ENCODE peak calls at places on chromosomes 3 and 15, in seven cellular contexts. One of them, this sample, is unnamed.

GRCh38 chr3:183907911-183908331 is 23.2 kb upstream of the PARL start:
- DNase-seq in adrenal gland: no peak
- DNase-seq in fibroblast of lung: no peak
- DNase-seq in MM.1S: no peak
- DNase-seq in mammary epithelial cell: no peak
- DNase-seq in sigmoid colon: no peak
- DNase-seq in spleen: no peak
- DNase-seq in this sample: no peak

GRCh38 chr3:104523136-104523535 is 843.6 kb upstream of the ALCAM start:
- DNase-seq in adrenal gland: no peak
- DNase-seq in fibroblast of lung: peak; percentile 4
- DNase-seq in MM.1S: peak; percentile 73
- DNase-seq in mammary epithelial cell: no peak
- DNase-seq in sigmoid colon: no peak
- DNase-seq in spleen: no peak
- DNase-seq in this sample: no peak

GRCh38 chr3:52704611-52705437 is 767 bp downstream of the GLT8D1 start:
- DNase-seq in adrenal gland: peak; percentile 57
- DNase-seq in fibroblast of lung: peak; percentile 48
- DNase-seq in MM.1S: peak; percentile 50
- DNase-seq in mammary epithelial cell: peak; percentile 36
- DNase-seq in sigmoid colon: no peak
- DNase-seq in spleen: no peak
- DNase-seq in this sample: no peak

GRCh38 chr3:66808891-66809578 is 189.1 kb upstream of the KBTBD8 start:
- DNase-seq in adrenal gland: peak; percentile 35
- DNase-seq in fibroblast of lung: no peak
- DNase-seq in MM.1S: no peak
- DNase-seq in mammary epithelial cell: no peak
- DNase-seq in sigmoid colon: no peak
- DNase-seq in spleen: no peak
- DNase-seq in this sample: no peak

GRCh38 chr3:13401149-13401548 is 19.0 kb downstream of the NUP210 start:
- DNase-seq in adrenal gland: no peak
- DNase-seq in fibroblast of lung: no peak
- DNase-seq in MM.1S: no peak
- DNase-seq in mammary epithelial cell: no peak
- DNase-seq in sigmoid colon: no peak
- DNase-seq in spleen: no peak
- DNase-seq in this sample: no peak

GRCh38 chr3:193292386-193292785 is 51.4 kb downstream of the PLAAT1 start:
- DNase-seq in adrenal gland: no peak
- DNase-seq in fibroblast of lung: peak; percentile 89
- DNase-seq in MM.1S: no peak
- DNase-seq in mammary epithelial cell: peak; percentile 9
- DNase-seq in sigmoid colon: no peak
- DNase-seq in spleen: no peak
- DNase-seq in this sample: no peak

GRCh38 chr3:159830523-159831151 is 158.0 kb upstream of the IL12A start:
- DNase-seq in adrenal gland: no peak
- DNase-seq in fibroblast of lung: peak; percentile 58
- DNase-seq in MM.1S: no peak
- DNase-seq in mammary epithelial cell: peak; percentile 81
- DNase-seq in sigmoid colon: no peak
- DNase-seq in spleen: no peak
- DNase-seq in this sample: no peak

GRCh38 chr3:182303169-182303568 is 490.1 kb upstream of the ATP11B start:
- DNase-seq in adrenal gland: no peak
- DNase-seq in fibroblast of lung: no peak
- DNase-seq in MM.1S: no peak
- DNase-seq in mammary epithelial cell: peak; percentile 16
- DNase-seq in sigmoid colon: no peak
- DNase-seq in spleen: no peak
- DNase-seq in this sample: no peak

GRCh38 chr3:7346364-7346763 is 485.4 kb downstream of the GRM7 start:
- DNase-seq in adrenal gland: no peak
- DNase-seq in fibroblast of lung: no peak
- DNase-seq in MM.1S: no peak
- DNase-seq in mammary epithelial cell: no peak
- DNase-seq in sigmoid colon: no peak
- DNase-seq in spleen: no peak
- DNase-seq in this sample: no peak

GRCh38 chr15:31317980-31318342 is 8.7 kb upstream of the KLF13 start:
- DNase-seq in adrenal gland: no peak
- DNase-seq in fibroblast of lung: no peak
- DNase-seq in MM.1S: no peak
- DNase-seq in mammary epithelial cell: no peak
- DNase-seq in sigmoid colon: no peak
- DNase-seq in spleen: no peak
- DNase-seq in this sample: no peak

GRCh38 chr3:31178467-31178866 is 284.0 kb upstream of the GADL1 start:
- DNase-seq in adrenal gland: no peak
- DNase-seq in fibroblast of lung: no peak
- DNase-seq in MM.1S: no peak
- DNase-seq in mammary epithelial cell: no peak
- DNase-seq in sigmoid colon: no peak
- DNase-seq in spleen: no peak
- DNase-seq in this sample: no peak
- H3K4me1 ChIP-seq in adrenal gland: no peaks in the 10 kb centered on the region
- H3K4me1 ChIP-seq in fibroblast of lung: no peaks in the 10 kb centered on the region
- H3K4me1 ChIP-seq in MM.1S: no peaks in the 10 kb centered on the region
- H3K4me1 ChIP-seq in mammary epithelial cell: no peaks in the 10 kb centered on the region
- H3K4me1 ChIP-seq in sigmoid colon: no peaks in the 10 kb centered on the region
- H3K4me1 ChIP-seq in spleen: peaks cover 6% of the 10 kb centered on the region
- H3K4me1 ChIP-seq in this sample: no peaks in the 10 kb centered on the region

GRCh38 chr3:39118079-39118478 is 10.6 kb downstream of the TTC21A start:
- DNase-seq in adrenal gland: no peak
- DNase-seq in fibroblast of lung: no peak
- DNase-seq in MM.1S: no peak
- DNase-seq in mammary epithelial cell: no peak
- DNase-seq in sigmoid colon: no peak
- DNase-seq in spleen: peak; percentile 24
- DNase-seq in this sample: no peak
- H3K27me3 ChIP-seq in adrenal gland: no peaks in the 10 kb centered on the region
- H3K27me3 ChIP-seq in fibroblast of lung: no peaks in the 10 kb centered on the region
- H3K27me3 ChIP-seq in MM.1S: no peaks in the 10 kb centered on the region
- H3K27me3 ChIP-seq in mammary epithelial cell: no peaks in the 10 kb centered on the region
- H3K27me3 ChIP-seq in sigmoid colon: no peaks in the 10 kb centered on the region
- H3K27me3 ChIP-seq in spleen: no peaks in the 10 kb centered on the region
- H3K27me3 ChIP-seq in this sample: no peaks in the 10 kb centered on the region

GRCh38 chr3:170154569-170155143 is 26.9 kb downstream of the PHC3 start:
- DNase-seq in adrenal gland: no peak
- DNase-seq in fibroblast of lung: no peak
- DNase-seq in MM.1S: peak; percentile 77
- DNase-seq in mammary epithelial cell: no peak
- DNase-seq in sigmoid colon: no peak
- DNase-seq in spleen: no peak
- DNase-seq in this sample: no peak

GRCh38 chr3:170159459-170159858 is 22.1 kb downstream of the PHC3 start:
- DNase-seq in adrenal gland: no peak
- DNase-seq in fibroblast of lung: no peak
- DNase-seq in MM.1S: peak; percentile 78
- DNase-seq in mammary epithelial cell: no peak
- DNase-seq in sigmoid colon: no peak
- DNase-seq in spleen: no peak
- DNase-seq in this sample: no peak

GRCh38 chr3:170154084-170154483 is 27.4 kb downstream of the PHC3 start:
- DNase-seq in adrenal gland: no peak
- DNase-seq in fibroblast of lung: peak; percentile 43
- DNase-seq in MM.1S: no peak
- DNase-seq in mammary epithelial cell: no peak
- DNase-seq in sigmoid colon: no peak
- DNase-seq in spleen: no peak
- DNase-seq in this sample: no peak

GRCh38 chr3:170159933-170160332 is 21.6 kb downstream of the PHC3 start:
- DNase-seq in adrenal gland: no peak
- DNase-seq in fibroblast of lung: no peak
- DNase-seq in MM.1S: no peak
- DNase-seq in mammary epithelial cell: no peak
- DNase-seq in sigmoid colon: no peak
- DNase-seq in spleen: no peak
- DNase-seq in this sample: no peak

GRCh38 chr3:170155604-170156003 is 25.9 kb downstream of the PHC3 start:
- DNase-seq in adrenal gland: no peak
- DNase-seq in fibroblast of lung: no peak
- DNase-seq in MM.1S: no peak
- DNase-seq in mammary epithelial cell: no peak
- DNase-seq in sigmoid colon: no peak
- DNase-seq in spleen: no peak
- DNase-seq in this sample: no peak
- H3K4me3 ChIP-seq in adrenal gland: no peak overlapping the region
- H3K4me3 ChIP-seq in fibroblast of lung: no peak overlapping the region
- H3K4me3 ChIP-seq in MM.1S: peak overlapping the region; percentile 32
- H3K4me3 ChIP-seq in mammary epithelial cell: no peak overlapping the region
- H3K4me3 ChIP-seq in sigmoid colon: no peak overlapping the region
- H3K4me3 ChIP-seq in spleen: no peak overlapping the region
- H3K4me3 ChIP-seq in this sample: no peak overlapping the region

DNA sequence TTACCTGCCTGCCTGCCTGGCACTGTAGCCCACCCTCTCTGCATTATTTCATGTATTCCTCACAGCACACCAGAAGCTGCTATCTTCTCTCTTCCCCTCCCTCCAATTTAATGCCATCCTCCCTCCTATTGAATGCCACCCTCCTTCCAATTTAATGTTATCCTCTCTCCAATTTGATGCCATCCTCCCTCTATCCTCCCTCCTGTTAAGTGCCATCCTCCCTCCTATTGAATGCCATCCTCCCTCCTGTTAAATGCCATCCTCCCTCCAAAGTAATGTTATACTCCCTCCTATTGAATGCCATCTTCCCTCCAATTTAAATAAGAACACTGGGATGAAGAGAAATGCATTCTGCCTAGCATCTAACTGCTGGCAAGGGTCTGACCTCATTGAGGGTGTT is 11.1 kb downstream of the ATP10A start:
- DNase-seq in adrenal gland: no peak
- DNase-seq in fibroblast of lung: no peak
- DNase-seq in MM.1S: no peak
- DNase-seq in mammary epithelial cell: no peak
- DNase-seq in sigmoid colon: no peak
- DNase-seq in spleen: no peak
- DNase-seq in this sample: no peak
- H3K4me1 ChIP-seq in adrenal gland: peaks cover 10% of the 10 kb centered on the region
- H3K4me1 ChIP-seq in fibroblast of lung: peaks cover 20% of the 10 kb centered on the region
- H3K4me1 ChIP-seq in MM.1S: no peaks in the 10 kb centered on the region
- H3K4me1 ChIP-seq in mammary epithelial cell: no peaks in the 10 kb centered on the region
- H3K4me1 ChIP-seq in sigmoid colon: no peaks in the 10 kb centered on the region
- H3K4me1 ChIP-seq in spleen: peaks cover 55% of the 10 kb centered on the region
- H3K4me1 ChIP-seq in this sample: peaks cover 68% of the 10 kb centered on the region

This sample was measured in HAP-1.